ENCODE peak calls at places on chromosome 7, in seven cellular contexts. One of them, this sample, is unnamed.

GRCh38 chr7:134440476-134440875 is 18.4 kb downstream of the AKR1B1 start:
- DNase-seq in stimulated activated CD4-positive, alpha-beta T cell treated with anti-CD3 and anti-CD28 coated beads, TNF-alpha, amount 100 ng/mL, for 1 hour: no peak
- DNase-seq in caudate nucleus: no peak
- DNase-seq in T1000: no peak
- DNase-seq in nephron progenitor cell: no peak
- DNase-seq in omental fat pad: no peak
- DNase-seq in nucleus accumbens: no peak
- DNase-seq in this sample: no peak

GRCh38 chr7:1856161-1856965 is 186.3 kb downstream of the ELFN1 start:
- DNase-seq in caudate nucleus: no peak
- DNase-seq in T1000: no peak
- DNase-seq in nucleus accumbens: no peak
- DNase-seq in nephron progenitor cell: peak; percentile 10
- DNase-seq in stimulated activated CD4-positive, alpha-beta T cell treated with anti-CD3 and anti-CD28 coated beads, TNF-alpha, amount 100 ng/mL, for 1 hour: no peak
- DNase-seq in omental fat pad: no peak
- DNase-seq in this sample: no peak

GRCh38 chr7:1533569-1534329 is 3.2 kb downstream of the MAFK start:
- DNase-seq in T1000: peak; percentile 56
- DNase-seq in nucleus accumbens: no peak
- DNase-seq in omental fat pad: no peak
- DNase-seq in stimulated activated CD4-positive, alpha-beta T cell treated with anti-CD3 and anti-CD28 coated beads, TNF-alpha, amount 100 ng/mL, for 1 hour: no peak
- DNase-seq in caudate nucleus: no peak
- DNase-seq in nephron progenitor cell: no peak
- DNase-seq in this sample: no peak

GRCh38 chr7:101466871-101467270 is 104.2 kb downstream of the COL26A1 start:
- DNase-seq in caudate nucleus: no peak
- DNase-seq in T1000: no peak
- DNase-seq in nephron progenitor cell: no peak
- DNase-seq in nucleus accumbens: no peak
- DNase-seq in omental fat pad: no peak
- DNase-seq in stimulated activated CD4-positive, alpha-beta T cell treated with anti-CD3 and anti-CD28 coated beads, TNF-alpha, amount 100 ng/mL, for 1 hour: no peak
- DNase-seq in this sample: no peak

GRCh38 chr7:94188350-94188749 is 184.2 kb upstream of the BET1 start:
- DNase-seq in omental fat pad: no peak
- DNase-seq in nucleus accumbens: no peak
- DNase-seq in stimulated activated CD4-positive, alpha-beta T cell treated with anti-CD3 and anti-CD28 coated beads, TNF-alpha, amount 100 ng/mL, for 1 hour: no peak
- DNase-seq in nephron progenitor cell: no peak
- DNase-seq in caudate nucleus: no peak
- DNase-seq in T1000: no peak
- DNase-seq in this sample: no peak

GRCh38 chr7:103540986-103541385 is 95.0 kb upstream of the SLC26A5 start:
- DNase-seq in nucleus accumbens: peak; percentile 90
- DNase-seq in omental fat pad: no peak
- DNase-seq in stimulated activated CD4-positive, alpha-beta T cell treated with anti-CD3 and anti-CD28 coated beads, TNF-alpha, amount 100 ng/mL, for 1 hour: no peak
- DNase-seq in T1000: no peak
- DNase-seq in caudate nucleus: peak; percentile 93
- DNase-seq in nephron progenitor cell: no peak
- DNase-seq in this sample: no peak

GRCh38 chr7:134707663-134708383 is 61.2 kb downstream of the BPGM start:
- DNase-seq in T1000: no peak
- DNase-seq in omental fat pad: no peak
- DNase-seq in nucleus accumbens: no peak
- DNase-seq in nephron progenitor cell: no peak
- DNase-seq in stimulated activated CD4-positive, alpha-beta T cell treated with anti-CD3 and anti-CD28 coated beads, TNF-alpha, amount 100 ng/mL, for 1 hour: no peak
- DNase-seq in caudate nucleus: no peak
- DNase-seq in this sample: no peak

GRCh38 chr7:100694196-100694745 is at the start of gene GIGYF1:
- DNase-seq in nucleus accumbens: peak; percentile 63
- DNase-seq in omental fat pad: no peak
- DNase-seq in stimulated activated CD4-positive, alpha-beta T cell treated with anti-CD3 and anti-CD28 coated beads, TNF-alpha, amount 100 ng/mL, for 1 hour: peak; percentile 33
- DNase-seq in T1000: no peak
- DNase-seq in nephron progenitor cell: peak; percentile 82
- DNase-seq in caudate nucleus: peak; percentile 72
- DNase-seq in this sample: no peak

GRCh38 chr7:34158754-34159153 is 253.4 kb downstream of the BMPER start:
- DNase-seq in stimulated activated CD4-positive, alpha-beta T cell treated with anti-CD3 and anti-CD28 coated beads, TNF-alpha, amount 100 ng/mL, for 1 hour: no peak
- DNase-seq in caudate nucleus: no peak
- DNase-seq in omental fat pad: no peak
- DNase-seq in T1000: no peak
- DNase-seq in nephron progenitor cell: no peak
- DNase-seq in nucleus accumbens: no peak
- DNase-seq in this sample: no peak

GRCh38 chr7:124652237-124652636 is 113.4 kb downstream of the GPR37 start:
- DNase-seq in caudate nucleus: no peak
- DNase-seq in T1000: no peak
- DNase-seq in omental fat pad: no peak
- DNase-seq in nephron progenitor cell: no peak
- DNase-seq in nucleus accumbens: no peak
- DNase-seq in stimulated activated CD4-positive, alpha-beta T cell treated with anti-CD3 and anti-CD28 coated beads, TNF-alpha, amount 100 ng/mL, for 1 hour: no peak
- DNase-seq in this sample: no peak

GRCh38 chr7:139775829-139776266 is 1.9 kb downstream of the HIPK2 start:
- DNase-seq in omental fat pad: peak; percentile 70
- DNase-seq in nucleus accumbens: peak; percentile 49
- DNase-seq in stimulated activated CD4-positive, alpha-beta T cell treated with anti-CD3 and anti-CD28 coated beads, TNF-alpha, amount 100 ng/mL, for 1 hour: no peak
- DNase-seq in caudate nucleus: peak; percentile 50
- DNase-seq in nephron progenitor cell: peak; percentile 59
- DNase-seq in T1000: peak; percentile 6
- DNase-seq in this sample: peak; percentile 45

GRCh38 chr7:134645935-134646334 is 718 bp upstream of the BPGM start:
- DNase-seq in nephron progenitor cell: no peak
- DNase-seq in nucleus accumbens: no peak
- DNase-seq in omental fat pad: no peak
- DNase-seq in T1000: no peak
- DNase-seq in stimulated activated CD4-positive, alpha-beta T cell treated with anti-CD3 and anti-CD28 coated beads, TNF-alpha, amount 100 ng/mL, for 1 hour: no peak
- DNase-seq in caudate nucleus: no peak
- DNase-seq in this sample: no peak

GRCh38 chr7:102279537-102280400 is 6.9 kb upstream of the SH2B2 start:
- DNase-seq in stimulated activated CD4-positive, alpha-beta T cell treated with anti-CD3 and anti-CD28 coated beads, TNF-alpha, amount 100 ng/mL, for 1 hour: no peak
- DNase-seq in nucleus accumbens: peak; percentile 18
- DNase-seq in caudate nucleus: no peak
- DNase-seq in omental fat pad: no peak
- DNase-seq in T1000: peak; percentile 9
- DNase-seq in nephron progenitor cell: peak; percentile 80
- DNase-seq in this sample: no peak

GRCh38 chr7:132437730-132438129 is 138.5 kb downstream of the PLXNA4 start:
- DNase-seq in caudate nucleus: no peak
- DNase-seq in nephron progenitor cell: no peak
- DNase-seq in stimulated activated CD4-positive, alpha-beta T cell treated with anti-CD3 and anti-CD28 coated beads, TNF-alpha, amount 100 ng/mL, for 1 hour: no peak
- DNase-seq in nucleus accumbens: no peak
- DNase-seq in T1000: no peak
- DNase-seq in omental fat pad: no peak
- DNase-seq in this sample: no peak

GRCh38 chr7:24576171-24577052 is 3.2 kb downstream of the PALS2 start:
- DNase-seq in nucleus accumbens: no peak
- DNase-seq in stimulated activated CD4-positive, alpha-beta T cell treated with anti-CD3 and anti-CD28 coated beads, TNF-alpha, amount 100 ng/mL, for 1 hour: no peak
- DNase-seq in omental fat pad: no peak
- DNase-seq in caudate nucleus: no peak
- DNase-seq in nephron progenitor cell: peak; percentile 12
- DNase-seq in T1000: no peak
- DNase-seq in this sample: peak; percentile 57

GRCh38 chr7:27697861-27698430 is 35.3 kb upstream of the HIBADH start:
- DNase-seq in nephron progenitor cell: no peak
- DNase-seq in T1000: no peak
- DNase-seq in omental fat pad: no peak
- DNase-seq in stimulated activated CD4-positive, alpha-beta T cell treated with anti-CD3 and anti-CD28 coated beads, TNF-alpha, amount 100 ng/mL, for 1 hour: no peak
- DNase-seq in caudate nucleus: no peak
- DNase-seq in nucleus accumbens: no peak
- DNase-seq in this sample: no peak

GRCh38 chr7:118863961-118864360 is 639.5 kb downstream of the ANKRD7 start:
- DNase-seq in T1000: no peak
- DNase-seq in caudate nucleus: no peak
- DNase-seq in nephron progenitor cell: no peak
- DNase-seq in nucleus accumbens: no peak
- DNase-seq in omental fat pad: no peak
- DNase-seq in stimulated activated CD4-positive, alpha-beta T cell treated with anti-CD3 and anti-CD28 coated beads, TNF-alpha, amount 100 ng/mL, for 1 hour: no peak
- DNase-seq in this sample: no peak

GRCh38 chr7:98617051-98617959 is at the start of gene NPTX2:
- DNase-seq in omental fat pad: no peak
- DNase-seq in T1000: peak; percentile 46
- DNase-seq in stimulated activated CD4-positive, alpha-beta T cell treated with anti-CD3 and anti-CD28 coated beads, TNF-alpha, amount 100 ng/mL, for 1 hour: no peak
- DNase-seq in nephron progenitor cell: peak; percentile 89
- DNase-seq in caudate nucleus: peak; percentile 33
- DNase-seq in nucleus accumbens: peak; percentile 35
- DNase-seq in this sample: no peak

GRCh38 chr7:151141281-151141854 is 26.1 kb downstream of the GBX1 start:
- DNase-seq in nephron progenitor cell: no peak
- DNase-seq in stimulated activated CD4-positive, alpha-beta T cell treated with anti-CD3 and anti-CD28 coated beads, TNF-alpha, amount 100 ng/mL, for 1 hour: no peak
- DNase-seq in nucleus accumbens: no peak
- DNase-seq in T1000: no peak
- DNase-seq in omental fat pad: no peak
- DNase-seq in caudate nucleus: no peak
- DNase-seq in this sample: no peak

GRCh38 chr7:81187768-81188167 is 268.9 kb upstream of the SEMA3C start:
- DNase-seq in T1000: no peak
- DNase-seq in omental fat pad: no peak
- DNase-seq in nucleus accumbens: no peak
- DNase-seq in caudate nucleus: no peak
- DNase-seq in nephron progenitor cell: no peak
- DNase-seq in stimulated activated CD4-positive, alpha-beta T cell treated with anti-CD3 and anti-CD28 coated beads, TNF-alpha, amount 100 ng/mL, for 1 hour: no peak
- DNase-seq in this sample: no peak

GRCh38 chr7:81767883-81768282 is 2.0 kb downstream of the HGF start:
- DNase-seq in nephron progenitor cell: no peak
- DNase-seq in omental fat pad: no peak
- DNase-seq in caudate nucleus: no peak
- DNase-seq in T1000: no peak
- DNase-seq in stimulated activated CD4-positive, alpha-beta T cell treated with anti-CD3 and anti-CD28 coated beads, TNF-alpha, amount 100 ng/mL, for 1 hour: no peak
- DNase-seq in nucleus accumbens: no peak
- DNase-seq in this sample: peak; percentile 49

This sample was measured in NCI-H2081 treated with DMSO at 0.1 percent for 48 hours.